ENCODE peak calls at places on chromosome 15, in five cellular contexts. H, G, M, F and B are unnamed samples.

GRCh38 chr15:69578792-69579587 is 126.4 kb downstream of the RPLP1 start:
- DNase-seq in M (peak), H (no peak), G (no peak), F (no peak), B (peak)

GRCh38 chr15:88900309-88900981 is 5.1 kb upstream of the HAPLN3 start:
- DNase-seq in G (no peak), H (no peak), M (peak), F (peak), B (no peak)

GRCh38 chr15:50164458-50164857 is 17.5 kb upstream of the SLC27A2 start:
- DNase-seq in F (no peak), G (no peak), H (no peak), M (no peak), B (no peak)

GRCh38 chr15:74823324-74823723 is 3.1 kb upstream of the CPLX3 start:
- DNase-seq in M (peak), H (no peak), F (no peak), G (no peak), B (peak)

GRCh38 chr15:51229907-51230328 is 108.5 kb downstream of the CYP19A1 start:
- DNase-seq in M (peak), G (peak), F (peak), H (no peak), B (no peak)

GRCh38 chr15:68612979-68613740 is 34.4 kb downstream of the CORO2B start:
- DNase-seq in M (no peak), F (no peak), G (no peak), H (no peak), B (peak)

GRCh38 chr15:99454107-99454809 is 111.5 kb upstream of the MEF2A start:
- DNase-seq in M (no peak), F (no peak), G (no peak), H (no peak), B (no peak)

GRCh38 chr15:40582726-40583246 is 11.3 kb upstream of the KNL1 start:
- DNase-seq in F (peak), M (peak), H (no peak), G (no peak), B (no peak)

GRCh38 chr15:64146041-64146440 is 5.5 kb upstream of the SNX22 start:
- DNase-seq in M (no peak), G (no peak), H (no peak), F (no peak), B (no peak)

GRCh38 chr15:94327356-94327936 is 96.1 kb downstream of the MCTP2 start:
- DNase-seq in G (peak), H (no peak), F (peak), M (peak), B (peak)

GRCh38 chr15:50380089-50380488 is 25.1 kb upstream of the GABPB1 start:
- DNase-seq in G (no peak), H (no peak), F (peak), M (no peak), B (no peak)

GRCh38 chr15:99504823-99505551 is 60.8 kb upstream of the MEF2A start:
- DNase-seq in H (no peak), M (peak), G (no peak), F (peak), B (peak)

GRCh38 chr15:52042051-52042851 is 23.2 kb downstream of the MAPK6 start:
- DNase-seq in F (no peak), H (no peak), M (peak), G (no peak), B (no peak)

GRCh38 chr15:25136119-25136518 is 181.3 kb downstream of the SNRPN start:
- DNase-seq in M (no peak), H (no peak), F (no peak), G (no peak), B (no peak)

GRCh38 chr15:81227716-81228115 is 31.0 kb downstream of the IL16 start:
- DNase-seq in H (no peak), G (no peak), F (no peak), M (no peak), B (no peak)

GRCh38 chr15:91704343-91704742 is 149.2 kb upstream of the SLCO3A1 start:
- DNase-seq in F (no peak), H (no peak), M (peak), G (no peak), B (peak)

GRCh38 chr15:64906402-64906801 is 5.3 kb upstream of the ANKDD1A start:
- DNase-seq in H (no peak), G (no peak), F (no peak), M (no peak), B (no peak)

GRCh38 chr15:48636511-48636910 is 9.0 kb downstream of the FBN1 start:
- DNase-seq in G (no peak), M (no peak), H (no peak), F (peak), B (no peak)

GRCh38 chr15:80403712-80404056 is 498 bp upstream of the ARNT2 start:
- DNase-seq in M (no peak), G (peak), H (no peak), F (peak), B (no peak)

GRCh38 chr15:28181386-28181785 is 82.3 kb upstream of the OCA2 start:
- DNase-seq in M (no peak), G (no peak), H (no peak), F (no peak), B (no peak)

GRCh38 chr15:44738340-44738984 is 2.1 kb downstream of the TRIM69 start:
- DNase-seq in F (peak), M (peak), H (no peak), G (no peak), B (peak)

GRCh38 chr15:74300057-74300620 is 64.0 kb downstream of the CCDC33 start:
- DNase-seq in F (no peak), G (no peak), M (no peak), H (no peak), B (no peak)

GRCh38 chr15:80251505-80252280 is at the start of gene CTXND1:
- DNase-seq in M (no peak), H (no peak), G (peak), F (no peak), B (no peak)

GRCh38 chr15:78914027-78914764 is 30.6 kb downstream of the CTSH start:
- DNase-seq in H (peak), F (no peak), G (no peak), M (no peak), B (no peak)

GRCh38 chr15:53072077-53072476 is 281.9 kb upstream of the ONECUT1 start:
- DNase-seq in M (peak), G (peak), F (peak), H (no peak), B (peak)

GRCh38 chr15:75479670-75480069 is 28.2 kb upstream of the SIN3A start:
- DNase-seq in G (no peak), H (no peak), M (no peak), F (no peak), B (no peak)

GRCh38 chr15:69980311-69981059 is 117.2 kb downstream of the TLE3 start:
- DNase-seq in F (no peak), M (no peak), G (no peak), H (no peak), B (no peak)

GRCh38 chr15:26864664-26865191 is 2.1 kb upstream of the GABRA5 start:
- DNase-seq in F (peak), H (no peak), M (peak), G (peak), B (no peak)

GRCh38 chr15:62472616-62473299 is 307.7 kb upstream of the C2CD4B start:
- DNase-seq in F (no peak), H (no peak), G (no peak), M (peak), B (peak)

GRCh38 chr15:92599394-92599970 is 56.1 kb downstream of the FAM174B start:
- DNase-seq in H (no peak), G (no peak), M (no peak), F (peak), B (peak)

GRCh38 chr15:40097968-40098476 is 10.7 kb downstream of the BMF start:
- DNase-seq in G (no peak), M (no peak), F (no peak), H (no peak), B (no peak)

GRCh38 chr15:84979651-84980050 is 2.0 kb upstream of the PDE8A start:
- DNase-seq in H (peak), F (no peak), G (no peak), M (no peak), B (no peak)

GRCh38 chr15:31391687-31392671 is 65.3 kb downstream of the KLF13 start:
- DNase-seq in F (peak), G (peak), M (peak), H (peak), B (peak)

GRCh38 chr15:70053703-70054229 is 44.0 kb downstream of the TLE3 start:
- DNase-seq in H (no peak), F (no peak), M (no peak), G (no peak), B (no peak)

GRCh38 chr15:38920966-38921365 is 356.4 kb upstream of the RASGRP1 start:
- DNase-seq in H (no peak), F (no peak), G (no peak), M (no peak), B (no peak)

GRCh38 chr15:39248204-39248603 is 332.7 kb upstream of the THBS1 start:
- DNase-seq in H (no peak), G (no peak), M (peak), F (peak), B (no peak)

GRCh38 chr15:74376825-74377581 is 9.6 kb upstream of the CYP11A1 start:
- DNase-seq in G (no peak), H (no peak), F (no peak), M (no peak), B (no peak)

GRCh38 chr15:87144775-87145174 is 1065.1 kb downstream of the AGBL1 start:
- DNase-seq in G (no peak), F (peak), H (no peak), M (peak), B (peak)

GRCh38 chr15:74614744-74615312 is 808 bp upstream of the CLK3 start:
- DNase-seq in G (peak), F (peak), M (peak), H (peak), B (peak)

GRCh38 chr15:37221671-37222207 is 121.4 kb upstream of the MEIS2 start:
- DNase-seq in F (no peak), H (no peak), G (no peak), M (no peak), B (no peak)

GRCh38 chr15:37219211-37219701 is 118.9 kb upstream of the MEIS2 start:
- DNase-seq in H (no peak), G (no peak), F (no peak), M (no peak), B (no peak)

GRCh38 chr15:37220949-37221670 is 120.8 kb upstream of the MEIS2 start:
- DNase-seq in H (no peak), M (no peak), F (no peak), G (no peak), B (no peak)

GRCh38 chr15:37217567-37217966 is 117.2 kb upstream of the MEIS2 start:
- DNase-seq in G (no peak), F (no peak), M (no peak), H (no peak), B (no peak)

GRCh38 chr15:37218351-37218916 is 118.1 kb upstream of the MEIS2 start:
- DNase-seq in H (no peak), M (no peak), G (no peak), F (no peak), B (no peak)
- TF ChIP-seq CTCF in H (no peak), M (no peak), G (no peak), F (no peak), B (no peak)

GRCh38 chr15:58842713-58843396 is 71.8 kb downstream of the MINDY2 start:
- DNase-seq in M (no peak), F (no peak), G (no peak), H (no peak), B (no peak)

GRCh38 chr15:58840048-58840447 is 68.9 kb downstream of the MINDY2 start:
- DNase-seq in H (no peak), M (peak), F (no peak), G (no peak), B (no peak)

GRCh38 chr15:58839485-58839884 is 68.4 kb downstream of the MINDY2 start:
- DNase-seq in F (no peak), H (no peak), G (no peak), M (peak), B (peak)
- TF ChIP-seq CTCF in F (no peak), H (no peak), G (peak), M (peak), B (no peak)

GRCh38 chr15:100663066-100663465 is 60.7 kb downstream of the ASB7 start:
- DNase-seq in F (no peak), G (no peak), M (peak), H (no peak), B (peak)
- TF ChIP-seq CTCF in F (peak), G (peak), M (peak), H (no peak), B (peak)

GRCh38 chr15:67181221-67181639 is 73.2 kb downstream of the AAGAB start:
- DNase-seq in M (no peak), H (no peak), F (no peak), G (no peak), B (no peak)
- TF ChIP-seq CTCF in M (no peak), H (no peak), F (no peak), G (no peak), B (no peak)

GRCh38 chr15:71226536-71227455 is 111.5 kb downstream of the THSD4 start:
- DNase-seq in F (peak), H (no peak), M (no peak), G (no peak), B (no peak)
- TF ChIP-seq CTCF in F (no peak), H (no peak), M (no peak), G (no peak), B (no peak)

GRCh38 chr15:42736793-42737528 is at the start of gene CDAN1:
- DNase-seq in F (peak), H (peak), G (peak), M (peak), B (peak)
- TF ChIP-seq CTCF in F (no peak), H (no peak), G (no peak), M (no peak), B (no peak)